ENCODE peak calls at places on chromosomes 1 and 21, in five cellular contexts. A is A673, K is fibroblast of lung, R is ascending aorta, C is lower leg skin. I is an unnamed sample.

GRCh38 chr1:44792736-44793502 is 4.9 kb upstream of the BEST4 start:
- DNase-seq in A (no peak), K (no peak), R (no peak), C (peak), I (no peak)

GRCh38 chr1:151862604-151863003 is 9.1 kb upstream of the THEM5 start:
- DNase-seq in A (no peak), K (no peak), R (no peak), C (no peak), I (no peak)

GRCh38 chr1:17216078-17216477 is 11.2 kb downstream of the PADI1 start:
- DNase-seq in A (no peak), K (no peak), R (no peak), C (no peak), I (no peak)

GRCh38 chr1:5286244-5286643 is 631.8 kb downstream of the AJAP1 start:
- DNase-seq in A (peak), K (no peak), R (no peak), C (no peak), I (no peak)

GRCh38 chr1:195954848-195955247 is 653.4 kb downstream of the KCNT2 start:
- DNase-seq in A (no peak), K (peak), R (no peak), C (no peak), I (no peak)

GRCh38 chr1:150843489-150843888 is 32.9 kb downstream of the ARNT start:
- DNase-seq in A (no peak), K (no peak), R (no peak), C (no peak), I (no peak)

GRCh38 chr1:162976628-162977027 is 92.5 kb upstream of the RGS4 start:
- DNase-seq in A (peak), K (no peak), R (no peak), C (no peak), I (no peak)

GRCh38 chr1:117312453-117313138 is 54.7 kb upstream of the MAN1A2 start:
- DNase-seq in A (peak), K (peak), R (no peak), C (no peak), I (peak)

GRCh38 chr1:221708076-221708571 is 33.8 kb downstream of the DUSP10 start:
- DNase-seq in A (no peak), K (no peak), R (no peak), C (no peak), I (peak)

GRCh38 chr1:247401310-247402098 is 14.5 kb upstream of the NLRP3 start:
- DNase-seq in A (peak), K (no peak), R (no peak), C (no peak), I (no peak)

GRCh38 chr1:242412921-242413320 is 111.6 kb downstream of the PLD5 start:
- DNase-seq in A (no peak), K (no peak), R (no peak), C (no peak), I (no peak)

GRCh38 chr1:201299968-201300367 is 16.7 kb downstream of the PKP1 start:
- DNase-seq in A (peak), K (peak), R (no peak), C (no peak), I (peak)

GRCh38 chr1:3312894-3313578 is 141.4 kb upstream of the ARHGEF16 start:
- DNase-seq in A (peak), K (peak), R (peak), C (peak), I (peak)

GRCh38 chr1:206039046-206039929 is 13.7 kb upstream of the RHEX start:
- DNase-seq in A (no peak), K (no peak), R (no peak), C (no peak), I (no peak)

GRCh38 chr1:19202396-19202795 is 7.7 kb downstream of the UBR4 start:
- DNase-seq in A (no peak), K (no peak), R (no peak), C (no peak), I (no peak)

GRCh38 chr1:226681652-226682493 is 57.2 kb downstream of the ITPKB start:
- DNase-seq in A (no peak), K (no peak), R (no peak), C (no peak), I (no peak)

GRCh38 chr1:96865731-96866684 is 144.4 kb downstream of the PTBP2 start:
- DNase-seq in A (peak), K (peak), R (no peak), C (no peak), I (peak)

GRCh38 chr1:21834094-21834493 is 22.0 kb downstream of the LDLRAD2 start:
- DNase-seq in A (no peak), K (no peak), R (no peak), C (no peak), I (no peak)
- TF ChIP-seq CTCF in A (no peak), K (no peak), R (no peak), C (no peak), I (no peak)

GRCh38 chr1:170670751-170671628 is 7.1 kb downstream of the PRRX1 start:
- DNase-seq in A (no peak), K (peak), R (no peak), C (peak), I (peak)
- H3K4me3 ChIP-seq in A (no peak), K (no peak), R (no peak), C (no peak), I (no peak)

GRCh38 chr1:116134178-116134773 is 23.1 kb downstream of the MAB21L3 start:
- DNase-seq in A (peak), K (peak), R (no peak), C (no peak), I (no peak)
- TF ChIP-seq CTCF in A (peak), K (no peak), R (no peak), C (no peak), I (peak)

GRCh38 chr1:1080122-1080753 is 6.1 kb upstream of the RNF223 start:
- DNase-seq in A (peak), K (peak), R (peak), C (peak), I (peak)

GRCh38 chr1:1082239-1083180 is 8.4 kb upstream of the RNF223 start:
- DNase-seq in A (no peak), K (no peak), R (peak), C (peak), I (no peak)

GRCh38 chr1:1080951-1081310 is 6.8 kb upstream of the RNF223 start:
- DNase-seq in A (no peak), K (no peak), R (no peak), C (peak), I (no peak)

GRCh38 chr1:1081311-1082238 is 7.5 kb upstream of the RNF223 start:
- DNase-seq in A (no peak), K (no peak), R (peak), C (peak), I (no peak)

GRCh38 chr1:1079408-1080121 is 5.5 kb upstream of the RNF223 start:
- DNase-seq in A (peak), K (peak), R (peak), C (peak), I (peak)
- H3K4me3 ChIP-seq in A (peak), K (peak), R (peak), C (no peak), I (peak)

GRCh38 chr1:229298420-229298819 is 27.5 kb downstream of the RAB4A start:
- DNase-seq in A (no peak), K (no peak), R (no peak), C (no peak), I (no peak)

GRCh38 chr1:229296541-229296941 is 25.6 kb downstream of the RAB4A start:
- DNase-seq in A (no peak), K (peak), R (no peak), C (no peak), I (peak)

GRCh38 chr1:229297746-229298145 is 26.8 kb downstream of the RAB4A start:
- DNase-seq in A (no peak), K (no peak), R (no peak), C (no peak), I (no peak)

GRCh38 chr1:229293528-229294204 is 22.8 kb downstream of the RAB4A start:
- DNase-seq in A (no peak), K (no peak), R (no peak), C (no peak), I (no peak)

DNA sequence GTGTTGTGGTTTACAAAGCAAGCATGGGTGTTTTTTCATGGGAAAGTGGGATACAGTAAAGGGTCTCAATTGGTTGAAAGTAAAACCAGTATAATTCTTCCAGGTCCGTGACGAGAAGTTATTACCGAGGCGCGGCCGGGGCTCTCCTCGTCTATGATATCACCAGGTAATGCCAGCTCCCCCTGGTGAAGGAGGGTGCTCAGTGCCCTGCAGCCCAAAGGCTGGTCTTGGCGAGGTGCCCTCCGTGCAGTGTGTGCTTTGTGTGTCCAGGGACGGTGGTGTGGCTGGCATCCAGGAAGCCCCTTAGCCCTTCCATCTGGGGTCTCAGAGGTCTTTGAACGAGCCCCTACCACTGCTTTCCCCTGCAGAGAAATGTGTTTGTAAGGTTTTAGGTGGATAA is 24.8 kb downstream of the RAB4A start:
- DNase-seq in A (no peak), K (no peak), R (no peak), C (no peak), I (no peak)
- TF ChIP-seq CTCF in A (no peak), K (no peak), R (no peak), C (no peak), I (no peak)

GRCh38 chr1:231923461-231924132 is 297.0 kb downstream of the DISC1 start:
- DNase-seq in A (no peak), K (no peak), R (no peak), C (no peak), I (peak)
- H3K4me3 ChIP-seq in A (no peak), K (no peak), R (no peak), C (no peak), I (no peak)

GRCh38 chr21:43203523-43204080 is 34.8 kb downstream of the CRYAA start:
- DNase-seq in A (no peak), K (no peak), R (peak), C (peak), I (no peak)

GRCh38 chr21:43206231-43207042 is 37.6 kb downstream of the CRYAA start:
- DNase-seq in A (no peak), K (no peak), R (peak), C (peak), I (no peak)

GRCh38 chr21:43201491-43201890 is 32.7 kb downstream of the CRYAA start:
- DNase-seq in A (no peak), K (no peak), R (no peak), C (no peak), I (no peak)

GRCh38 chr21:43207043-43207315 is 38.2 kb downstream of the CRYAA start:
- DNase-seq in A (no peak), K (no peak), R (peak), C (no peak), I (no peak)

GRCh38 chr21:43204638-43205037 is 35.8 kb downstream of the CRYAA start:
- DNase-seq in A (no peak), K (no peak), R (peak), C (peak), I (no peak)
- TF ChIP-seq CTCF in A (no peak), K (no peak), R (no peak), C (no peak), I (no peak)

I was measured in cardiac fibroblast.